ENCODE peak calls at places on chromosomes 6 and 20, in five cellular contexts. P is HuH-7; F is foreskin fibroblast; G is HT1080; A is activated naive CD8-positive, alpha-beta T cell treated with anti-CD3 and anti-CD28 coated beads for 36 hours. X is an unnamed sample.

GRCh38 chr6:15366003-15366535 is 120.2 kb downstream of the JARID2 start:
- DNase-seq in P (no peak), F (no peak), G (no peak), A (no peak), X (no peak)

GRCh38 chr6:53244532-53244931 is 95.9 kb upstream of the GCM1 start:
- DNase-seq in P (no peak), F (no peak), G (no peak), A (no peak), X (no peak)

GRCh38 chr6:34238507-34239239 is 2.0 kb downstream of the HMGA1 start:
- DNase-seq in P (peak), F (no peak), G (no peak), A (no peak), X (no peak)

GRCh38 chr6:46563924-46564323 is 72.7 kb upstream of the RCAN2 start:
- DNase-seq in P (no peak), F (no peak), G (no peak), A (no peak), X (no peak)

GRCh38 chr20:48791666-48792071 is 36.1 kb downstream of the PREX1 start:
- DNase-seq in P (no peak), F (peak), G (peak), A (no peak), X (no peak)

GRCh38 chr20:58069207-58069606 is 159.2 kb downstream of the ANKRD60 start:
- DNase-seq in P (no peak), F (no peak), G (no peak), A (no peak), X (peak)

GRCh38 chr6:158316022-158316421 is 3.8 kb downstream of the TULP4 start:
- DNase-seq in P (no peak), F (no peak), G (peak), A (no peak), X (no peak)

GRCh38 chr6:69216127-69216526 is 580.7 kb downstream of the LMBRD1 start:
- DNase-seq in P (no peak), F (no peak), G (no peak), A (no peak), X (no peak)

GRCh38 chr6:37017606-37018005 is 12.2 kb downstream of the FGD2 start:
- DNase-seq in P (no peak), F (no peak), G (no peak), A (no peak), X (no peak)

GRCh38 chr20:12306107-12306506 is 388.4 kb downstream of the BTBD3 start:
- DNase-seq in P (no peak), F (no peak), G (no peak), A (no peak), X (no peak)

GRCh38 chr6:107506145-107506544 is 16.2 kb downstream of the SOBP start:
- DNase-seq in P (no peak), F (no peak), G (no peak), A (no peak), X (no peak)

X was measured in lower leg skin.